ENCODE peak calls at places on chromosome 5, in seven cellular contexts. D is HuH-7.5; U is activated CD8-positive, alpha-beta memory T cell treated with anti-CD3 and anti-CD28 coated beads for 24 hours; F is mesothelial cell of epicardium; A is activated naive CD4-positive, alpha-beta T cell treated with anti-CD3 and anti-CD28 coated beads, Interleukin-2, amount 50 U/mL, for 16 hours; N is AG04450; G is OCI-LY7. K is an unnamed sample.

GRCh38 chr5:36599986-36600779 is 6.2 kb upstream of the SLC1A3 start:
- DNase-seq in D (no peak), U (no peak), F (no peak), A (no peak), N (no peak), G (no peak), K (no peak)

GRCh38 chr5:1010181-1010510 is 1.5 kb downstream of the NKD2 start:
- DNase-seq in D (peak; percentile 85), U (no peak), F (no peak), A (peak; percentile 4), N (no peak), G (no peak), K (peak; percentile 44)

GRCh38 chr5:71887680-71888079 is 168.6 kb downstream of the CARTPT start:
- DNase-seq in D (peak; percentile 11), U (no peak), F (no peak), A (no peak), N (peak; percentile 62), G (peak; percentile 90), K (peak; percentile 49)

GRCh38 chr5:160326981-160327380 is 14.6 kb upstream of the CCNJL start:
- DNase-seq in D (no peak), U (no peak), F (no peak), A (no peak), N (no peak), G (no peak), K (no peak)

GRCh38 chr5:1468247-1468612 is 23.0 kb upstream of the SLC6A3 start:
- DNase-seq in D (peak; percentile 66), U (no peak), F (no peak), A (no peak), N (no peak), G (peak; percentile 49), K (peak; percentile 48)

GRCh38 chr5:119743927-119744326 is 114.6 kb downstream of the FAM170A start:
- DNase-seq in D (peak; percentile 10), U (no peak), F (no peak), A (no peak), N (no peak), G (peak; percentile 50), K (peak; percentile 69)

GRCh38 chr5:17190242-17190778 is 27.1 kb upstream of the BASP1 start:
- DNase-seq in D (no peak), U (no peak), F (no peak), A (no peak), N (peak; percentile 72), G (peak; percentile 50), K (peak; percentile 42)

GRCh38 chr5:6000867-6001266 is 377.5 kb downstream of the MED10 start:
- DNase-seq in D (no peak), U (no peak), F (no peak), A (no peak), N (no peak), G (no peak), K (no peak)

GRCh38 chr5:61184708-61185107 is 22.4 kb upstream of the SMIM15 start:
- DNase-seq in D (no peak), U (no peak), F (no peak), A (no peak), N (no peak), G (no peak), K (no peak)

GRCh38 chr5:109451161-109451560 is 41.4 kb upstream of the PJA2 start:
- DNase-seq in D (no peak), U (no peak), F (no peak), A (no peak), N (no peak), G (no peak), K (no peak)

GRCh38 chr5:73213566-73213998 is 40.6 kb downstream of the TMEM174 start:
- DNase-seq in D (no peak), U (no peak), F (no peak), A (peak; percentile 18), N (peak; percentile 82), G (no peak), K (no peak)

K was measured in K562.